ENCODE peak calls at places on chromosomes 1 and 21, in five cellular contexts. O is GM12878, X is HepG2, B is A549, K is H1. S is an unnamed sample.

GRCh38 chr1:28553229-28553930 is 495 bp downstream of the TRNAU1AP start:
- DNase-seq in O (peak; percentile 9), K (no peak), B (no peak), X (no peak), S (peak; percentile 68)

GRCh38 chr1:185874246-185874645 is 140.1 kb downstream of the HMCN1 start:
- DNase-seq in K (no peak), O (no peak), B (no peak), X (no peak), S (no peak)

GRCh38 chr1:41927118-41927517 is 8.4 kb upstream of the HIVEP3 start:
- DNase-seq in K (no peak), O (no peak), B (no peak), X (no peak), S (no peak)

GRCh38 chr1:56578664-56578962 is 750 bp downstream of the PLPP3 start:
- DNase-seq in K (no peak), O (no peak), X (no peak), B (no peak), S (no peak)

GRCh38 chr1:94773296-94773809 is 46.8 kb upstream of the SLC44A3 start:
- DNase-seq in O (no peak), K (no peak), X (no peak), B (no peak), S (no peak)

GRCh38 chr1:156070523-156070922 is 9.6 kb downstream of the RAB25 start:
- DNase-seq in K (no peak), O (no peak), B (no peak), X (no peak), S (no peak)

GRCh38 chr1:207863893-207864535 is 46.9 kb downstream of the CD34 start:
- DNase-seq in O (peak; percentile 70), B (no peak), X (no peak), K (no peak), S (no peak)

GRCh38 chr1:228018961-228019721 is 12.3 kb downstream of the WNT3A start:
- DNase-seq in K (peak; percentile 24), O (no peak), B (no peak), X (no peak), S (no peak)

GRCh38 chr1:64966158-64966963 is at the start of gene JAK1:
- DNase-seq in K (peak; percentile 87), X (peak; percentile 54), O (no peak), B (peak; percentile 71), S (peak; percentile 89)

GRCh38 chr1:39657402-39657801 is 14.5 kb downstream of the NT5C1A start:
- DNase-seq in O (no peak), K (no peak), X (no peak), B (no peak), S (no peak)

GRCh38 chr21:43600642-43601397 is 58.5 kb downstream of the HSF2BP start:
- DNase-seq in B (peak; percentile 72), O (no peak), K (no peak), X (no peak), S (no peak)

GRCh38 chr21:34133802-34134201 is 60.4 kb downstream of the MRPS6 start:
- DNase-seq in O (no peak), K (no peak), X (no peak), B (no peak), S (peak; percentile 50)

GRCh38 chr1:9841460-9841859 is 17.7 kb upstream of the CLSTN1 start:
- DNase-seq in O (no peak), B (no peak), X (no peak), K (no peak), S (no peak)

GRCh38 chr1:172338295-172338735 is 82.2 kb upstream of the C1orf105 start:
- DNase-seq in X (no peak), O (peak; percentile 74), K (no peak), B (no peak), S (no peak)

GRCh38 chr21:43191521-43191920 is 22.7 kb downstream of the CRYAA start:
- DNase-seq in O (no peak), B (no peak), K (no peak), X (no peak), S (no peak)

GRCh38 chr1:42743302-42744029 is 3.4 kb upstream of the CLDN19 start:
- DNase-seq in K (no peak), X (no peak), B (no peak), O (no peak), S (no peak)

GRCh38 chr1:1956586-1957532 is 37.8 kb upstream of the TMEM52 start:
- DNase-seq in K (no peak), X (no peak), B (no peak), O (no peak), S (no peak)

GRCh38 chr1:28915036-28915895 is 897 bp downstream of the EPB41 start:
- DNase-seq in O (no peak), X (peak; percentile 45), B (peak; percentile 30), K (peak; percentile 67), S (no peak)

GRCh38 chr1:905071-905749 is 18.5 kb upstream of the SAMD11 start:
- DNase-seq in K (peak; percentile 65), B (no peak), O (no peak), X (no peak), S (no peak)

GRCh38 chr1:40389234-40389815 is 15.8 kb downstream of the SMAP2 start:
- DNase-seq in B (no peak), K (no peak), O (no peak), X (no peak), S (no peak)

GRCh38 chr1:197103295-197103694 is 36.2 kb upstream of the F13B start:
- DNase-seq in K (no peak), O (no peak), X (no peak), B (no peak), S (no peak)

GRCh38 chr1:22747021-22747734 is 36.5 kb downstream of the EPHB2 start:
- DNase-seq in B (peak; percentile 83), O (no peak), K (no peak), X (no peak), S (no peak)

DNA sequence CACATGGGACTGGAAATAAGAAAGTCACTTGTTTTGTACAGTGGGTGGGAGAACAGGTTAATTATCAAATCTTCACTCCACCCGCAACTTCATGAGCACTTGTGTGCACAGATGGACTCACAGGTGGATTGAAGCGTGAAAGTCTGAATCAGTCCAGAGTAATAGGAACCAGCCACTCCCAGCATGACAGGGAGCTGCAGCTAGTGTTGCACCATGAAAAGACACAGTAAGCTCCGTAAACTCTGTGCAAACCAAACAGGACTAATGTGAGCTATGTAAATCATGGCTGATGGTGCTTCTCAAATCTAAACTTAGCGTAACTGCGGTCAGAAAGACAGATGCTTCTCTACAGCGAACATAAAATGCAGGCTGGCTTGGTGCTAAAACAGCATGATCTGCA is 114.3 kb downstream of the CENPF start:
- DNase-seq in O (no peak), K (no peak), X (no peak), B (no peak), S (no peak)
- TF ChIP-seq HDAC2 in O (no peak), K (no peak), X (no peak), B (no peak), S (no peak)

DNA sequence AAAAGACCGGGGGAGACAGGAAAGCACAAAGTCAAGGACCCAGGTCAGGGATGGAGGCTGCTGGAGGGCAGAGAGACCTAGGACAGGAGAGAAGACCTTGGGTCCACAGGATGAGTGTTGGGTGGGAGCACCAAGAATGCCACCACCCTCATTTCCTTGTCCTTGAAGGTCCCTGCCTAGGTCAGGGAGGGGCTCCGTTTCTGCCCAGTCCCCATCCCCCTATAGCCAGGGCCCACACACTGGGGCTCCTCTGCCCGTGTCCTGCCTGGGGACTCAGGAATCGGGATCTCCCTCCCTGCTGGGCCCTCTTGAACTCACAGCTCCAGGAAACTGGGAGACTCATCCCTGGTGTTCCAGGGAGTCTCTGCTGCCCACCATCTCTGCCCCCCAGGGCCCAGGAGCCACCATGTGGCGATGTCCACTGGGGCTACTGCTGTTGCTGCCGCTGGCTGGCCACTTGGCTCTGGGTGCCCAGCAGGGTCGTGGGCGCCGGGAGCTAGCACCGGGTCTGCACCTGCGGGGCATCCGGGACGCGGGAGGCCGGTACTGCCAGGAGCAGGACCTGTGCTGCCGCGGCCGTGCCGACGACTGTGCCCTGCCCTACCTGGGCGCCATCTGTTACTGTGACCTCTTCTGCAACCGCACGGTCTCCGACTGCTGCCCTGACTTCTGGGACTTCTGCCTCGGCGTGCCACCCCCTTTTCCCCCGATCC is 584 bp downstream of the TINAGL1 start:
- DNase-seq in O (no peak), K (peak; percentile 54), X (no peak), B (no peak), S (no peak)
- H3K4me1 ChIP-seq in O (no peaks in the 10 kb centered on the region), K (peaks cover 47% of the 10 kb centered on the region), X (peaks cover 88% of the 10 kb centered on the region), B (peaks cover 68% of the 10 kb centered on the region), S (peaks cover 22% of the 10 kb centered on the region)

GRCh38 chr1:209063816-209064664 is 519.5 kb upstream of the CAMK1G start:
- DNase-seq in B (no peak), K (no peak), X (no peak), O (no peak), S (no peak)

GRCh38 chr1:209062081-209062480 is 521.4 kb upstream of the CAMK1G start:
- DNase-seq in X (no peak), B (no peak), K (no peak), O (no peak), S (no peak)

GRCh38 chr1:209065350-209065749 is 518.2 kb upstream of the CAMK1G start:
- DNase-seq in B (no peak), O (no peak), X (no peak), K (no peak), S (no peak)

GRCh38 chr1:209062863-209063262 is 520.7 kb upstream of the CAMK1G start:
- DNase-seq in K (no peak), O (no peak), B (no peak), X (no peak), S (no peak)

DNA sequence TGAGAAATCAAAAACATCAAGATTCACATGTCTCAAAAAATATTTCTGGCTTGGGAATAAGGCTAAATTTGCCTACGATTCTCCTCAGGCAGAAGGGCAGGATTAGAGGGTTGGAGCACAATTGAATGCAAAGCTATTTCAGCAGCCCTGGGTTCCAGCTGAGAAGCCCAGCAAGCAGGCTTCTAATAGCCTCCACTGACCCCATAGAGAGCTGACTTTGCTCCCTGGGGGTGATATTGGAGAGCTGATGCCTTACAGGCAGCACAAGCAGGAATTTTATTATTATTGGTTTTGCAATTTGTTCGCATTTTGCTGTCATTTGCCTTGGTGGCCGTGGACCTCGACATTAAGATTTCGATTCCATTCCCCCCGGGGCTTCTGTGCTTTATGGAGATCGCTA is 518.7 kb upstream of the CAMK1G start:
- DNase-seq in B (no peak), X (no peak), K (no peak), O (no peak), S (no peak)
- TF ChIP-seq HDAC2 in B (no peak), X (no peak), K (no peak), O (no peak), S (no peak)

GRCh38 chr1:111216751-111217150 is 10.8 kb upstream of the CHI3L2 start:
- DNase-seq in B (no peak), K (no peak), O (no peak), X (no peak), S (no peak)
- H3K4me1 ChIP-seq in B (no peaks in the 10 kb centered on the region), K (peaks cover 7% of the 10 kb centered on the region), O (peaks cover 82% of the 10 kb centered on the region), X (peaks cover 47% of the 10 kb centered on the region), S (no peaks in the 10 kb centered on the region)

GRCh38 chr1:234261545-234261944 is 111.7 kb upstream of the COA6 start:
- DNase-seq in B (no peak), O (no peak), K (no peak), X (no peak), S (no peak)

GRCh38 chr1:234253732-234254131 is 119.5 kb upstream of the COA6 start:
- DNase-seq in K (no peak), B (no peak), X (no peak), O (no peak), S (no peak)

GRCh38 chr1:234260578-234260977 is 112.7 kb upstream of the COA6 start:
- DNase-seq in X (no peak), O (no peak), K (no peak), B (no peak), S (no peak)

GRCh38 chr1:234258071-234258470 is 115.2 kb upstream of the COA6 start:
- DNase-seq in O (no peak), B (no peak), X (no peak), K (no peak), S (no peak)

GRCh38 chr1:234256359-234256758 is 116.9 kb upstream of the COA6 start:
- DNase-seq in B (no peak), K (no peak), X (no peak), O (no peak), S (no peak)
- TF ChIP-seq HDAC2 in B (no peak), K (no peak), X (no peak), O (no peak), S (no peak)